ENCODE peak calls at places on chromosome X, in nine cellular contexts. One of them, this sample, is unnamed.

GRCh38 chrX:12878536-12878935 is 11.7 kb downstream of the TLR7 start:
- DNase-seq in NCI-H460: no peak
- DNase-seq in bronchial epithelial cell: peak
- DNase-seq in A549: no peak
- DNase-seq in NCI-H1417 treated with DMSO at 0.1 percent for 48 hours: no peak
- DNase-seq in pons: no peak
- DNase-seq in NCI-H774: no peak
- DNase-seq in suprapubic skin: no peak
- DNase-seq in NCI-H345: no peak
- DNase-seq in this sample: no peak

GRCh38 chrX:153766098-153766817 is 2.2 kb downstream of the PLXNB3 start:
- DNase-seq in NCI-H460: peak
- DNase-seq in bronchial epithelial cell: peak
- DNase-seq in A549: peak
- DNase-seq in NCI-H1417 treated with DMSO at 0.1 percent for 48 hours: no peak
- DNase-seq in pons: peak
- DNase-seq in NCI-H774: peak
- DNase-seq in suprapubic skin: peak
- DNase-seq in NCI-H345: no peak
- DNase-seq in this sample: peak

GRCh38 chrX:150062292-150063137 is 124.2 kb upstream of the EOLA2 start:
- DNase-seq in NCI-H460: no peak
- DNase-seq in bronchial epithelial cell: peak
- DNase-seq in A549: peak
- DNase-seq in NCI-H1417 treated with DMSO at 0.1 percent for 48 hours: no peak
- DNase-seq in pons: no peak
- DNase-seq in NCI-H774: peak
- DNase-seq in suprapubic skin: no peak
- DNase-seq in NCI-H345: peak
- DNase-seq in this sample: peak

GRCh38 chrX:127708155-127708554 is 344.0 kb downstream of the ACTRT1 start:
- DNase-seq in NCI-H460: peak
- DNase-seq in bronchial epithelial cell: peak
- DNase-seq in A549: peak
- DNase-seq in NCI-H1417 treated with DMSO at 0.1 percent for 48 hours: no peak
- DNase-seq in pons: peak
- DNase-seq in NCI-H774: peak
- DNase-seq in suprapubic skin: no peak
- DNase-seq in NCI-H345: no peak
- DNase-seq in this sample: peak

GRCh38 chrX:21479695-21480280 is 105.6 kb downstream of the CNKSR2 start:
- DNase-seq in NCI-H460: peak
- DNase-seq in bronchial epithelial cell: peak
- DNase-seq in A549: peak
- DNase-seq in NCI-H1417 treated with DMSO at 0.1 percent for 48 hours: peak
- DNase-seq in pons: peak
- DNase-seq in NCI-H774: peak
- DNase-seq in suprapubic skin: no peak
- DNase-seq in NCI-H345: peak
- DNase-seq in this sample: peak

GRCh38 chrX:105837227-105837626 is 14.9 kb downstream of the NRK start:
- DNase-seq in NCI-H460: no peak
- DNase-seq in bronchial epithelial cell: peak
- DNase-seq in A549: no peak
- DNase-seq in NCI-H1417 treated with DMSO at 0.1 percent for 48 hours: no peak
- DNase-seq in pons: peak
- DNase-seq in NCI-H774: no peak
- DNase-seq in suprapubic skin: no peak
- DNase-seq in NCI-H345: peak
- DNase-seq in this sample: peak

GRCh38 chrX:39667746-39668507 is 429.8 kb downstream of the BCOR start:
- DNase-seq in NCI-H460: no peak
- DNase-seq in bronchial epithelial cell: no peak
- DNase-seq in A549: no peak
- DNase-seq in NCI-H1417 treated with DMSO at 0.1 percent for 48 hours: no peak
- DNase-seq in pons: no peak
- DNase-seq in NCI-H774: no peak
- DNase-seq in suprapubic skin: no peak
- DNase-seq in NCI-H345: no peak
- DNase-seq in this sample: no peak

GRCh38 chrX:30795981-30796958 is 92.8 kb downstream of the TAB3 start:
- DNase-seq in NCI-H460: no peak
- DNase-seq in bronchial epithelial cell: no peak
- DNase-seq in A549: no peak
- DNase-seq in NCI-H1417 treated with DMSO at 0.1 percent for 48 hours: no peak
- DNase-seq in pons: no peak
- DNase-seq in NCI-H774: no peak
- DNase-seq in suprapubic skin: no peak
- DNase-seq in NCI-H345: no peak
- DNase-seq in this sample: no peak

GRCh38 chrX:49039598-49040375 is 3.4 kb downstream of the TFE3 start:
- DNase-seq in NCI-H460: peak
- DNase-seq in bronchial epithelial cell: peak
- DNase-seq in A549: peak
- DNase-seq in NCI-H1417 treated with DMSO at 0.1 percent for 48 hours: no peak
- DNase-seq in pons: peak
- DNase-seq in NCI-H774: no peak
- DNase-seq in suprapubic skin: peak
- DNase-seq in NCI-H345: peak
- DNase-seq in this sample: peak

GRCh38 chrX:19122641-19123009 is 357 bp upstream of the ADGRG2 start:
- DNase-seq in NCI-H460: no peak
- DNase-seq in bronchial epithelial cell: no peak
- DNase-seq in A549: no peak
- DNase-seq in NCI-H1417 treated with DMSO at 0.1 percent for 48 hours: no peak
- DNase-seq in pons: no peak
- DNase-seq in NCI-H774: no peak
- DNase-seq in suprapubic skin: no peak
- DNase-seq in NCI-H345: no peak
- DNase-seq in this sample: no peak

GRCh38 chrX:42955349-42955748 is 177.4 kb upstream of the PPP1R2C start:
- DNase-seq in NCI-H460: no peak
- DNase-seq in bronchial epithelial cell: no peak
- DNase-seq in A549: no peak
- DNase-seq in NCI-H1417 treated with DMSO at 0.1 percent for 48 hours: no peak
- DNase-seq in pons: no peak
- DNase-seq in NCI-H774: no peak
- DNase-seq in suprapubic skin: no peak
- DNase-seq in NCI-H345: no peak
- DNase-seq in this sample: no peak

GRCh38 chrX:21933077-21933476 is 7.4 kb upstream of the SMS start:
- DNase-seq in NCI-H460: no peak
- DNase-seq in bronchial epithelial cell: no peak
- DNase-seq in A549: peak
- DNase-seq in NCI-H1417 treated with DMSO at 0.1 percent for 48 hours: no peak
- DNase-seq in pons: no peak
- DNase-seq in NCI-H774: no peak
- DNase-seq in suprapubic skin: no peak
- DNase-seq in NCI-H345: no peak
- DNase-seq in this sample: no peak

GRCh38 chrX:139290310-139290709 is 240.2 kb upstream of the F9 start:
- DNase-seq in NCI-H460: no peak
- DNase-seq in bronchial epithelial cell: peak
- DNase-seq in A549: no peak
- DNase-seq in NCI-H1417 treated with DMSO at 0.1 percent for 48 hours: no peak
- DNase-seq in pons: no peak
- DNase-seq in NCI-H774: no peak
- DNase-seq in suprapubic skin: no peak
- DNase-seq in NCI-H345: no peak
- DNase-seq in this sample: peak

GRCh38 chrX:37785569-37785968 is 5.7 kb downstream of the CYBB start:
- DNase-seq in NCI-H460: no peak
- DNase-seq in bronchial epithelial cell: peak
- DNase-seq in A549: no peak
- DNase-seq in NCI-H1417 treated with DMSO at 0.1 percent for 48 hours: no peak
- DNase-seq in pons: no peak
- DNase-seq in NCI-H774: no peak
- DNase-seq in suprapubic skin: no peak
- DNase-seq in NCI-H345: no peak
- DNase-seq in this sample: peak

GRCh38 chrX:40272141-40272540 is 174.4 kb upstream of the BCOR start:
- DNase-seq in NCI-H460: no peak
- DNase-seq in bronchial epithelial cell: no peak
- DNase-seq in A549: no peak
- DNase-seq in NCI-H1417 treated with DMSO at 0.1 percent for 48 hours: no peak
- DNase-seq in pons: no peak
- DNase-seq in NCI-H774: no peak
- DNase-seq in suprapubic skin: no peak
- DNase-seq in NCI-H345: no peak
- DNase-seq in this sample: no peak

GRCh38 chrX:129961180-129962083 is 21.0 kb upstream of the BCORL1 start:
- DNase-seq in NCI-H460: peak
- DNase-seq in bronchial epithelial cell: peak
- DNase-seq in A549: peak
- DNase-seq in NCI-H1417 treated with DMSO at 0.1 percent for 48 hours: no peak
- DNase-seq in pons: no peak
- DNase-seq in NCI-H774: peak
- DNase-seq in suprapubic skin: peak
- DNase-seq in NCI-H345: peak
- DNase-seq in this sample: no peak

GRCh38 chrX:12974217-12974796 is 603 bp upstream of the TMSB4X start:
- DNase-seq in NCI-H460: no peak
- DNase-seq in bronchial epithelial cell: peak
- DNase-seq in A549: peak
- DNase-seq in NCI-H1417 treated with DMSO at 0.1 percent for 48 hours: no peak
- DNase-seq in pons: peak
- DNase-seq in NCI-H774: no peak
- DNase-seq in suprapubic skin: peak
- DNase-seq in NCI-H345: peak
- DNase-seq in this sample: peak

GRCh38 chrX:37796805-37797204 is 16.9 kb downstream of the CYBB start:
- DNase-seq in NCI-H460: no peak
- DNase-seq in bronchial epithelial cell: no peak
- DNase-seq in A549: no peak
- DNase-seq in NCI-H1417 treated with DMSO at 0.1 percent for 48 hours: no peak
- DNase-seq in pons: peak
- DNase-seq in NCI-H774: no peak
- DNase-seq in suprapubic skin: no peak
- DNase-seq in NCI-H345: no peak
- DNase-seq in this sample: no peak

GRCh38 chrX:2967998-2968909 is 38.1 kb upstream of the ARSH start:
- DNase-seq in NCI-H460: peak
- DNase-seq in bronchial epithelial cell: peak
- DNase-seq in A549: no peak
- DNase-seq in NCI-H1417 treated with DMSO at 0.1 percent for 48 hours: no peak
- DNase-seq in pons: peak
- DNase-seq in NCI-H774: no peak
- DNase-seq in suprapubic skin: peak
- DNase-seq in NCI-H345: no peak
- DNase-seq in this sample: peak

GRCh38 chrX:104351173-104351769 is 96.5 kb upstream of the ESX1 start:
- DNase-seq in NCI-H460: peak
- DNase-seq in bronchial epithelial cell: peak
- DNase-seq in A549: peak
- DNase-seq in NCI-H1417 treated with DMSO at 0.1 percent for 48 hours: no peak
- DNase-seq in pons: no peak
- DNase-seq in NCI-H774: no peak
- DNase-seq in suprapubic skin: no peak
- DNase-seq in NCI-H345: no peak
- DNase-seq in this sample: peak

GRCh38 chrX:373641-374471 is 12.9 kb downstream of the PPP2R3B start:
- DNase-seq in NCI-H460: peak
- DNase-seq in bronchial epithelial cell: peak
- DNase-seq in A549: peak
- DNase-seq in NCI-H1417 treated with DMSO at 0.1 percent for 48 hours: no peak
- DNase-seq in pons: no peak
- DNase-seq in NCI-H774: no peak
- DNase-seq in suprapubic skin: no peak
- DNase-seq in NCI-H345: no peak
- DNase-seq in this sample: peak

GRCh38 chrX:123809854-123810375 is 49.9 kb upstream of the XIAP start:
- DNase-seq in NCI-H460: no peak
- DNase-seq in bronchial epithelial cell: no peak
- DNase-seq in A549: peak
- DNase-seq in NCI-H1417 treated with DMSO at 0.1 percent for 48 hours: no peak
- DNase-seq in pons: no peak
- DNase-seq in NCI-H774: no peak
- DNase-seq in suprapubic skin: no peak
- DNase-seq in NCI-H345: no peak
- DNase-seq in this sample: no peak

GRCh38 chrX:126342859-126343258 is 176.8 kb upstream of the DCAF12L2 start:
- DNase-seq in NCI-H460: no peak
- DNase-seq in bronchial epithelial cell: no peak
- DNase-seq in A549: no peak
- DNase-seq in NCI-H1417 treated with DMSO at 0.1 percent for 48 hours: no peak
- DNase-seq in pons: no peak
- DNase-seq in NCI-H774: no peak
- DNase-seq in suprapubic skin: no peak
- DNase-seq in NCI-H345: no peak
- DNase-seq in this sample: no peak

GRCh38 chrX:34778961-34779360 is 121.9 kb upstream of the TMEM47 start:
- DNase-seq in NCI-H460: no peak
- DNase-seq in bronchial epithelial cell: peak
- DNase-seq in A549: no peak
- DNase-seq in NCI-H1417 treated with DMSO at 0.1 percent for 48 hours: no peak
- DNase-seq in pons: no peak
- DNase-seq in NCI-H774: no peak
- DNase-seq in suprapubic skin: no peak
- DNase-seq in NCI-H345: no peak
- DNase-seq in this sample: peak

GRCh38 chrX:109874548-109874947 is 128.4 kb upstream of the TMEM164 start:
- DNase-seq in NCI-H460: no peak
- DNase-seq in bronchial epithelial cell: peak
- DNase-seq in A549: no peak
- DNase-seq in NCI-H1417 treated with DMSO at 0.1 percent for 48 hours: no peak
- DNase-seq in pons: no peak
- DNase-seq in NCI-H774: no peak
- DNase-seq in suprapubic skin: no peak
- DNase-seq in NCI-H345: no peak
- DNase-seq in this sample: no peak

GRCh38 chrX:12779534-12779933 is 11.7 kb upstream of the PRPS2 start:
- DNase-seq in NCI-H460: no peak
- DNase-seq in bronchial epithelial cell: no peak
- DNase-seq in A549: peak
- DNase-seq in NCI-H1417 treated with DMSO at 0.1 percent for 48 hours: no peak
- DNase-seq in pons: no peak
- DNase-seq in NCI-H774: no peak
- DNase-seq in suprapubic skin: no peak
- DNase-seq in NCI-H345: no peak
- DNase-seq in this sample: no peak